ENCODE peak calls at places on chromosomes 12 and 14, in ten cellular contexts. One of them, this sample, is unnamed.

GRCh38 chr14:44149597-44149996 is 357.5 kb downstream of the FSCB start:
- DNase-seq in Panc1: no peak
- DNase-seq in ovary: no peak
- DNase-seq in lower lobe of right lung: no peak
- DNase-seq in testis: peak; percentile 17
- DNase-seq in PC-3: peak; percentile 66
- DNase-seq in heart left ventricle: no peak
- DNase-seq in effector memory CD4-positive, alpha-beta T cell: no peak
- DNase-seq in ascending aorta: no peak
- DNase-seq in neuronal stem cell: peak; percentile 65
- DNase-seq in this sample: no peak

GRCh38 chr12:132766380-132767085 is 4.9 kb upstream of the ANKLE2 start:
- DNase-seq in Panc1: no peak
- DNase-seq in ovary: no peak
- DNase-seq in lower lobe of right lung: peak; percentile 66
- DNase-seq in testis: peak; percentile 87
- DNase-seq in PC-3: peak; percentile 40
- DNase-seq in heart left ventricle: peak; percentile 86
- DNase-seq in effector memory CD4-positive, alpha-beta T cell: no peak
- DNase-seq in ascending aorta: no peak
- DNase-seq in neuronal stem cell: no peak
- DNase-seq in this sample: no peak

GRCh38 chr12:40692617-40693502 is 621 bp downstream of the CNTN1 start:
- DNase-seq in Panc1: no peak
- DNase-seq in ovary: peak; percentile 50
- DNase-seq in lower lobe of right lung: peak; percentile 54
- DNase-seq in testis: peak; percentile 50
- DNase-seq in PC-3: no peak
- DNase-seq in heart left ventricle: peak; percentile 62
- DNase-seq in effector memory CD4-positive, alpha-beta T cell: no peak
- DNase-seq in ascending aorta: no peak
- DNase-seq in neuronal stem cell: peak; percentile 20
- DNase-seq in this sample: no peak

GRCh38 chr14:23932639-23933038 is 20.9 kb upstream of the DHRS4 start:
- DNase-seq in Panc1: no peak
- DNase-seq in ovary: no peak
- DNase-seq in lower lobe of right lung: no peak
- DNase-seq in testis: no peak
- DNase-seq in PC-3: no peak
- DNase-seq in heart left ventricle: no peak
- DNase-seq in effector memory CD4-positive, alpha-beta T cell: no peak
- DNase-seq in ascending aorta: no peak
- DNase-seq in neuronal stem cell: no peak
- DNase-seq in this sample: no peak

GRCh38 chr14:57486767-57487379 is 6.8 kb downstream of the CCDC198 start:
- DNase-seq in Panc1: no peak
- DNase-seq in ovary: no peak
- DNase-seq in lower lobe of right lung: no peak
- DNase-seq in testis: peak; percentile 19
- DNase-seq in PC-3: peak; percentile 86
- DNase-seq in heart left ventricle: no peak
- DNase-seq in effector memory CD4-positive, alpha-beta T cell: no peak
- DNase-seq in ascending aorta: no peak
- DNase-seq in neuronal stem cell: peak; percentile 45
- DNase-seq in this sample: no peak

GRCh38 chr12:11743748-11744147 is 94.3 kb downstream of the ETV6 start:
- DNase-seq in Panc1: no peak
- DNase-seq in ovary: no peak
- DNase-seq in lower lobe of right lung: no peak
- DNase-seq in testis: no peak
- DNase-seq in PC-3: no peak
- DNase-seq in heart left ventricle: no peak
- DNase-seq in effector memory CD4-positive, alpha-beta T cell: no peak
- DNase-seq in ascending aorta: no peak
- DNase-seq in neuronal stem cell: no peak
- DNase-seq in this sample: no peak

GRCh38 chr12:85781751-85782150 is 54.5 kb downstream of the RASSF9 start:
- DNase-seq in Panc1: no peak
- DNase-seq in ovary: no peak
- DNase-seq in lower lobe of right lung: no peak
- DNase-seq in testis: no peak
- DNase-seq in PC-3: no peak
- DNase-seq in heart left ventricle: no peak
- DNase-seq in effector memory CD4-positive, alpha-beta T cell: no peak
- DNase-seq in ascending aorta: no peak
- DNase-seq in neuronal stem cell: no peak
- DNase-seq in this sample: no peak

GRCh38 chr14:52918486-52918885 is 32.4 kb downstream of the FERMT2 start:
- DNase-seq in Panc1: peak; percentile 78
- DNase-seq in ovary: no peak
- DNase-seq in lower lobe of right lung: no peak
- DNase-seq in testis: no peak
- DNase-seq in PC-3: peak; percentile 91
- DNase-seq in heart left ventricle: no peak
- DNase-seq in effector memory CD4-positive, alpha-beta T cell: no peak
- DNase-seq in ascending aorta: no peak
- DNase-seq in neuronal stem cell: no peak
- DNase-seq in this sample: no peak

GRCh38 chr12:99392091-99392850 is 255.3 kb upstream of the GARIN6 start:
- DNase-seq in Panc1: no peak
- DNase-seq in ovary: no peak
- DNase-seq in lower lobe of right lung: no peak
- DNase-seq in testis: no peak
- DNase-seq in PC-3: no peak
- DNase-seq in heart left ventricle: no peak
- DNase-seq in effector memory CD4-positive, alpha-beta T cell: no peak
- DNase-seq in ascending aorta: no peak
- DNase-seq in neuronal stem cell: no peak
- DNase-seq in this sample: no peak
- H3K9me3 ChIP-seq in Panc1: no peaks in the 10 kb centered on the region
- H3K9me3 ChIP-seq in ovary: no peaks in the 10 kb centered on the region
- H3K9me3 ChIP-seq in lower lobe of right lung: no peaks in the 10 kb centered on the region
- H3K9me3 ChIP-seq in testis: no peaks in the 10 kb centered on the region
- H3K9me3 ChIP-seq in PC-3: no peaks in the 10 kb centered on the region
- H3K9me3 ChIP-seq in heart left ventricle: no peaks in the 10 kb centered on the region
- H3K9me3 ChIP-seq in effector memory CD4-positive, alpha-beta T cell: no peaks in the 10 kb centered on the region
- H3K9me3 ChIP-seq in ascending aorta: no peaks in the 10 kb centered on the region
- H3K9me3 ChIP-seq in neuronal stem cell: no peaks in the 10 kb centered on the region
- H3K9me3 ChIP-seq in this sample: no peaks in the 10 kb centered on the region

GRCh38 chr14:68616255-68616902 is 176.5 kb downstream of the ZFP36L1 start:
- DNase-seq in Panc1: no peak
- DNase-seq in ovary: no peak
- DNase-seq in lower lobe of right lung: no peak
- DNase-seq in testis: no peak
- DNase-seq in PC-3: peak; percentile 25
- DNase-seq in heart left ventricle: no peak
- DNase-seq in effector memory CD4-positive, alpha-beta T cell: no peak
- DNase-seq in ascending aorta: no peak
- DNase-seq in neuronal stem cell: no peak
- DNase-seq in this sample: no peak

GRCh38 chr14:68623307-68623706 is 169.6 kb downstream of the ZFP36L1 start:
- DNase-seq in Panc1: no peak
- DNase-seq in ovary: no peak
- DNase-seq in lower lobe of right lung: no peak
- DNase-seq in testis: no peak
- DNase-seq in PC-3: no peak
- DNase-seq in heart left ventricle: no peak
- DNase-seq in effector memory CD4-positive, alpha-beta T cell: no peak
- DNase-seq in ascending aorta: no peak
- DNase-seq in neuronal stem cell: no peak
- DNase-seq in this sample: no peak

GRCh38 chr14:68621400-68622365 is 171.2 kb downstream of the ZFP36L1 start:
- DNase-seq in Panc1: no peak
- DNase-seq in ovary: no peak
- DNase-seq in lower lobe of right lung: no peak
- DNase-seq in testis: no peak
- DNase-seq in PC-3: no peak
- DNase-seq in heart left ventricle: no peak
- DNase-seq in effector memory CD4-positive, alpha-beta T cell: no peak
- DNase-seq in ascending aorta: peak; percentile 45
- DNase-seq in neuronal stem cell: no peak
- DNase-seq in this sample: no peak

GRCh38 chr14:68622856-68623255 is 170.0 kb downstream of the ZFP36L1 start:
- DNase-seq in Panc1: no peak
- DNase-seq in ovary: no peak
- DNase-seq in lower lobe of right lung: no peak
- DNase-seq in testis: no peak
- DNase-seq in PC-3: no peak
- DNase-seq in heart left ventricle: no peak
- DNase-seq in effector memory CD4-positive, alpha-beta T cell: no peak
- DNase-seq in ascending aorta: no peak
- DNase-seq in neuronal stem cell: no peak
- DNase-seq in this sample: no peak

DNA sequence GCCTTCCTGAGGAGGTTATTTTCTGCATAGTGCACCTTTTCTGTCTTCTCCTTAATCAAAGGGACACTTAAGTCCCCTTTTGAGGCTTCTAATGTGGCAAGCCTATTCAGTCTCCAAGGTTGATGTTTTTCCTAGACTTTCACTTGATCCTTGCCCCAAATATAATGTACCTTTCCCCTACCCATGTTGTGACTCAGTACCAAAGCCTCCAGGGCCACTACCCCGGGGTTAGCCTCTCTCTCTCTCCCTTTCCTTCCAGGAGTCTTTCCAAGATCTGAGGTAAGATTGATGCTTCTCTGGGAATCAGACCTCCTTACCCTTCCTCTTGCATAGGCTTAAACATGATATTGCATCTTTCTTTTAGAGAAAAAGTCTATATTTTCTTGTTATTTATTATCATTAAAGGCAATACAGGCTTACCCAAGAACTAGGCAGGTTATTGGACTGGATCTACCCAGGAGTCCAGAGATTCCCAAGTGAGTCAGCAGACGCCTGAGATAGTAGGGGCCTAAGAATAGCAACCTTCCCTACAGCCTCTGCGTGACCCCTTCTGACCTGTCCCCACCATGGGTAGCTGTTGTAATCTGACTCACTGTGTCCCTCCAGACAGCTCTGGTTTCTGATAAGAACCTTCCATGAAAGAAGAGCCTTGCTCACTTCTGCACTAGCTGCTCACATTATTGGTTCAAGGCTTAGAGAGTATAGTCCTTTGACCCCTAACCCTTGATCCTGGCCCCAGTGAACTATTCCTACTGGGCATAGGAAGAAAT is 172.9 kb downstream of the ZFP36L1 start:
- DNase-seq in Panc1: no peak
- DNase-seq in ovary: no peak
- DNase-seq in lower lobe of right lung: no peak
- DNase-seq in testis: no peak
- DNase-seq in PC-3: peak; percentile 61
- DNase-seq in heart left ventricle: no peak
- DNase-seq in effector memory CD4-positive, alpha-beta T cell: no peak
- DNase-seq in ascending aorta: no peak
- DNase-seq in neuronal stem cell: no peak
- DNase-seq in this sample: no peak
- H3K9me3 ChIP-seq in Panc1: peaks cover 11% of the 10 kb centered on the region
- H3K9me3 ChIP-seq in ovary: no peaks in the 10 kb centered on the region
- H3K9me3 ChIP-seq in lower lobe of right lung: peaks cover 30% of the 10 kb centered on the region
- H3K9me3 ChIP-seq in testis: no peaks in the 10 kb centered on the region
- H3K9me3 ChIP-seq in PC-3: peaks cover 22% of the 10 kb centered on the region
- H3K9me3 ChIP-seq in heart left ventricle: peaks cover 47% of the 10 kb centered on the region
- H3K9me3 ChIP-seq in effector memory CD4-positive, alpha-beta T cell: peaks cover 8% of the 10 kb centered on the region
- H3K9me3 ChIP-seq in ascending aorta: peaks cover 24% of the 10 kb centered on the region
- H3K9me3 ChIP-seq in neuronal stem cell: no peaks in the 10 kb centered on the region
- H3K9me3 ChIP-seq in this sample: peaks cover 13% of the 10 kb centered on the region

GRCh38 chr12:13091831-13092230 is 11.6 kb downstream of the GSG1 start:
- DNase-seq in Panc1: no peak
- DNase-seq in ovary: no peak
- DNase-seq in lower lobe of right lung: no peak
- DNase-seq in testis: no peak
- DNase-seq in PC-3: peak; percentile 35
- DNase-seq in heart left ventricle: no peak
- DNase-seq in effector memory CD4-positive, alpha-beta T cell: no peak
- DNase-seq in ascending aorta: no peak
- DNase-seq in neuronal stem cell: no peak
- DNase-seq in this sample: no peak
- H3K9me3 ChIP-seq in Panc1: no peaks in the 10 kb centered on the region
- H3K9me3 ChIP-seq in ovary: no peaks in the 10 kb centered on the region
- H3K9me3 ChIP-seq in lower lobe of right lung: no peaks in the 10 kb centered on the region
- H3K9me3 ChIP-seq in testis: no peaks in the 10 kb centered on the region
- H3K9me3 ChIP-seq in PC-3: no peaks in the 10 kb centered on the region
- H3K9me3 ChIP-seq in heart left ventricle: no peaks in the 10 kb centered on the region
- H3K9me3 ChIP-seq in effector memory CD4-positive, alpha-beta T cell: no peaks in the 10 kb centered on the region
- H3K9me3 ChIP-seq in ascending aorta: no peaks in the 10 kb centered on the region
- H3K9me3 ChIP-seq in neuronal stem cell: peaks cover 2% of the 10 kb centered on the region
- H3K9me3 ChIP-seq in this sample: no peaks in the 10 kb centered on the region

GRCh38 chr14:97757491-97757890 is 960.3 kb downstream of the VRK1 start:
- DNase-seq in Panc1: no peak
- DNase-seq in ovary: no peak
- DNase-seq in lower lobe of right lung: no peak
- DNase-seq in testis: no peak
- DNase-seq in PC-3: no peak
- DNase-seq in heart left ventricle: no peak
- DNase-seq in effector memory CD4-positive, alpha-beta T cell: no peak
- DNase-seq in ascending aorta: no peak
- DNase-seq in neuronal stem cell: no peak
- DNase-seq in this sample: no peak

GRCh38 chr14:97760050-97760449 is 962.9 kb downstream of the VRK1 start:
- DNase-seq in Panc1: no peak
- DNase-seq in ovary: no peak
- DNase-seq in lower lobe of right lung: no peak
- DNase-seq in testis: no peak
- DNase-seq in PC-3: no peak
- DNase-seq in heart left ventricle: no peak
- DNase-seq in effector memory CD4-positive, alpha-beta T cell: no peak
- DNase-seq in ascending aorta: no peak
- DNase-seq in neuronal stem cell: no peak
- DNase-seq in this sample: no peak

DNA sequence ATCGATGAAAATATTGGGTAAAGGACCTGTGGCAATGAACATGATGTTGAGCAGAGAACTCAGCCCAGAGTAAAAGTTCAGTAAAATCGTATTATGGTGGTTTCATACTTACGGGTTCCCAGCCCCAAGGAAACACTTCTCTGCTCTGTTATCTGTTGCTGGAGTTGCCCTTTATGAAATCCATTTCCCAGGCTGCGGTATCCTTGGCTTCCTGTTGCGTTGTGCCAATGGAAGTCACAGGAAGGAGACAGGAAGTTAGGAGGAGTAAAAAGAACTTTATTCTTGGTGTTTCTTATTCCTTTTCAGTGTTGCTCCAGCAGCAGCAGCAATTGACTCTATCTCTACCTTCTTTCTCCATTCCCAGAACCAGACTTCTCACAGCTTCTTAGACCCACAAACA is 965.2 kb downstream of the VRK1 start:
- DNase-seq in Panc1: no peak
- DNase-seq in ovary: no peak
- DNase-seq in lower lobe of right lung: no peak
- DNase-seq in testis: no peak
- DNase-seq in PC-3: no peak
- DNase-seq in heart left ventricle: no peak
- DNase-seq in effector memory CD4-positive, alpha-beta T cell: no peak
- DNase-seq in ascending aorta: no peak
- DNase-seq in neuronal stem cell: no peak
- DNase-seq in this sample: no peak
- H3K9me3 ChIP-seq in Panc1: no peaks in the 10 kb centered on the region
- H3K9me3 ChIP-seq in ovary: no peaks in the 10 kb centered on the region
- H3K9me3 ChIP-seq in lower lobe of right lung: no peaks in the 10 kb centered on the region
- H3K9me3 ChIP-seq in testis: no peaks in the 10 kb centered on the region
- H3K9me3 ChIP-seq in PC-3: no peaks in the 10 kb centered on the region
- H3K9me3 ChIP-seq in heart left ventricle: no peaks in the 10 kb centered on the region
- H3K9me3 ChIP-seq in effector memory CD4-positive, alpha-beta T cell: no peaks in the 10 kb centered on the region
- H3K9me3 ChIP-seq in ascending aorta: no peaks in the 10 kb centered on the region
- H3K9me3 ChIP-seq in neuronal stem cell: no peaks in the 10 kb centered on the region
- H3K9me3 ChIP-seq in this sample: no peaks in the 10 kb centered on the region

This sample was measured in T-helper 17 cell.